ENCODE peak calls at places on chromosomes 4 and X, in ten cellular contexts. One of them, this sample, is unnamed.

GRCh38 chr4:152926959-152927358 is 9.2 kb upstream of the FHDC1 start:
- DNase-seq in foreskin fibroblast: no peak
- DNase-seq in heart left ventricle: no peak
- DNase-seq in neural progenitor cell: no peak
- DNase-seq in cardiac muscle cell: no peak
- DNase-seq in iPS DF 6.9: no peak
- DNase-seq in uterus: no peak
- DNase-seq in pancreas: no peak
- DNase-seq in ovary: no peak
- DNase-seq in CD8-positive, alpha-beta T cell: no peak
- DNase-seq in this sample: no peak

GRCh38 chrX:37701588-37701987 is 16.0 kb downstream of the XK start:
- DNase-seq in pancreas: no peak
- DNase-seq in foreskin fibroblast: no peak
- DNase-seq in cardiac muscle cell: peak; percentile 49
- DNase-seq in uterus: no peak
- DNase-seq in CD8-positive, alpha-beta T cell: no peak
- DNase-seq in ovary: no peak
- DNase-seq in heart left ventricle: no peak
- DNase-seq in iPS DF 6.9: no peak
- DNase-seq in neural progenitor cell: peak; percentile 5
- DNase-seq in this sample: no peak

GRCh38 chrX:9644335-9644734 is 121.3 kb downstream of the GPR143 start:
- DNase-seq in uterus: peak; percentile 38
- DNase-seq in heart left ventricle: no peak
- DNase-seq in pancreas: no peak
- DNase-seq in ovary: no peak
- DNase-seq in CD8-positive, alpha-beta T cell: peak; percentile 19
- DNase-seq in foreskin fibroblast: no peak
- DNase-seq in iPS DF 6.9: no peak
- DNase-seq in cardiac muscle cell: no peak
- DNase-seq in neural progenitor cell: no peak
- DNase-seq in this sample: no peak

GRCh38 chr4:134201216-134202098 is at the start of gene PABPC4L:
- DNase-seq in foreskin fibroblast: peak; percentile 4
- DNase-seq in iPS DF 6.9: peak; percentile 22
- DNase-seq in CD8-positive, alpha-beta T cell: no peak
- DNase-seq in neural progenitor cell: peak; percentile 54
- DNase-seq in heart left ventricle: peak; percentile 69
- DNase-seq in cardiac muscle cell: peak; percentile 83
- DNase-seq in ovary: peak; percentile 63
- DNase-seq in uterus: peak; percentile 37
- DNase-seq in pancreas: peak; percentile 49
- DNase-seq in this sample: peak; percentile 29

GRCh38 chr4:80266267-80266901 is at the start of gene FGF5:
- DNase-seq in iPS DF 6.9: no peak
- DNase-seq in heart left ventricle: peak; percentile 73
- DNase-seq in uterus: peak; percentile 29
- DNase-seq in foreskin fibroblast: peak; percentile 98
- DNase-seq in pancreas: peak; percentile 57
- DNase-seq in ovary: peak; percentile 56
- DNase-seq in neural progenitor cell: peak; percentile 64
- DNase-seq in cardiac muscle cell: peak; percentile 63
- DNase-seq in CD8-positive, alpha-beta T cell: no peak
- DNase-seq in this sample: peak; percentile 81

GRCh38 chr4:172061204-172061603 is 248.0 kb downstream of the GALNTL6 start:
- DNase-seq in iPS DF 6.9: no peak
- DNase-seq in CD8-positive, alpha-beta T cell: no peak
- DNase-seq in foreskin fibroblast: no peak
- DNase-seq in ovary: no peak
- DNase-seq in uterus: no peak
- DNase-seq in heart left ventricle: no peak
- DNase-seq in cardiac muscle cell: no peak
- DNase-seq in neural progenitor cell: no peak
- DNase-seq in pancreas: no peak
- DNase-seq in this sample: no peak

GRCh38 chrX:14501312-14501711 is 28.0 kb upstream of the GLRA2 start:
- DNase-seq in heart left ventricle: no peak
- DNase-seq in CD8-positive, alpha-beta T cell: no peak
- DNase-seq in neural progenitor cell: no peak
- DNase-seq in pancreas: no peak
- DNase-seq in ovary: peak; percentile 38
- DNase-seq in cardiac muscle cell: no peak
- DNase-seq in iPS DF 6.9: no peak
- DNase-seq in uterus: peak; percentile 21
- DNase-seq in foreskin fibroblast: no peak
- DNase-seq in this sample: no peak

GRCh38 chr4:158376441-158376840 is 145.2 kb upstream of the RXFP1 start:
- DNase-seq in foreskin fibroblast: no peak
- DNase-seq in iPS DF 6.9: no peak
- DNase-seq in CD8-positive, alpha-beta T cell: no peak
- DNase-seq in pancreas: no peak
- DNase-seq in uterus: no peak
- DNase-seq in ovary: no peak
- DNase-seq in cardiac muscle cell: no peak
- DNase-seq in heart left ventricle: no peak
- DNase-seq in neural progenitor cell: no peak
- DNase-seq in this sample: no peak

GRCh38 chrX:105527759-105528158 is 294.6 kb upstream of the NRK start:
- DNase-seq in pancreas: no peak
- DNase-seq in iPS DF 6.9: no peak
- DNase-seq in heart left ventricle: no peak
- DNase-seq in foreskin fibroblast: peak; percentile 1
- DNase-seq in CD8-positive, alpha-beta T cell: no peak
- DNase-seq in ovary: no peak
- DNase-seq in cardiac muscle cell: no peak
- DNase-seq in neural progenitor cell: no peak
- DNase-seq in uterus: no peak
- DNase-seq in this sample: no peak

GRCh38 chrX:12890467-12890866 is 16.0 kb upstream of the TLR8 start:
- DNase-seq in foreskin fibroblast: no peak
- DNase-seq in CD8-positive, alpha-beta T cell: no peak
- DNase-seq in ovary: no peak
- DNase-seq in neural progenitor cell: no peak
- DNase-seq in heart left ventricle: no peak
- DNase-seq in iPS DF 6.9: no peak
- DNase-seq in uterus: no peak
- DNase-seq in cardiac muscle cell: no peak
- DNase-seq in pancreas: no peak
- DNase-seq in this sample: no peak

GRCh38 chr4:45442466-45442865 is 681.4 kb downstream of the GABRG1 start:
- DNase-seq in CD8-positive, alpha-beta T cell: no peak
- DNase-seq in neural progenitor cell: peak; percentile 47
- DNase-seq in uterus: no peak
- DNase-seq in iPS DF 6.9: no peak
- DNase-seq in foreskin fibroblast: no peak
- DNase-seq in cardiac muscle cell: peak; percentile 51
- DNase-seq in pancreas: no peak
- DNase-seq in ovary: no peak
- DNase-seq in heart left ventricle: no peak
- DNase-seq in this sample: no peak

GRCh38 chrX:124805486-124805885 is 459.1 kb downstream of the SH2D1A start:
- DNase-seq in foreskin fibroblast: no peak
- DNase-seq in ovary: no peak
- DNase-seq in neural progenitor cell: no peak
- DNase-seq in heart left ventricle: no peak
- DNase-seq in pancreas: peak; percentile 22
- DNase-seq in cardiac muscle cell: no peak
- DNase-seq in iPS DF 6.9: no peak
- DNase-seq in CD8-positive, alpha-beta T cell: no peak
- DNase-seq in uterus: no peak
- DNase-seq in this sample: no peak

DNA sequence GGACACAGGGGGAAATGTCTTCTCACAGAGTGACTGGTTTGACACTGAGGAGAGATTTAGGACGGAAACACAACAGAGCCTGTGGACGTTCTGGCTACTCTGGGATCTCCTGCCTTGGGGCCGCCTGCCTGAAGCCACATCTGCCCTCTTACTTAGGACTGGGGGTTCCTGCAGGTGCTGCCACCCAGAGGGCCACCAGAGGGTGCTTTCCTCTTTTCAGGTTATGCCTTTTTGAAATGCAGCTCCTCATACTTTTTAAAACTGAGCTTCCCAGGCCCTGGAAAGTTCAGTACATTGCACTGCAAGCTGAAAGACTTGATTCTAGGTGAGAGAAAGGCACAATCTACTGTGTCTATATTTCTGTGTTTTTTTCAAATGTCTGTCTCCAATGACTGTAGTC is 92.2 kb upstream of the PGRMC2 start:
- DNase-seq in CD8-positive, alpha-beta T cell: no peak
- DNase-seq in pancreas: peak; percentile 69
- DNase-seq in iPS DF 6.9: no peak
- DNase-seq in heart left ventricle: peak; percentile 66
- DNase-seq in foreskin fibroblast: no peak
- DNase-seq in ovary: no peak
- DNase-seq in cardiac muscle cell: peak; percentile 38
- DNase-seq in uterus: no peak
- DNase-seq in neural progenitor cell: peak; percentile 19
- DNase-seq in this sample: no peak
- H3K4me3 ChIP-seq in CD8-positive, alpha-beta T cell: no peak overlapping the region
- H3K4me3 ChIP-seq in pancreas: no peak overlapping the region
- H3K4me3 ChIP-seq in iPS DF 6.9: no peak overlapping the region
- H3K4me3 ChIP-seq in heart left ventricle: no peak overlapping the region
- H3K4me3 ChIP-seq in foreskin fibroblast: no peak overlapping the region
- H3K4me3 ChIP-seq in ovary: no peak overlapping the region
- H3K4me3 ChIP-seq in cardiac muscle cell: no peak overlapping the region
- H3K4me3 ChIP-seq in uterus: no peak overlapping the region
- H3K4me3 ChIP-seq in neural progenitor cell: no peak overlapping the region
- H3K4me3 ChIP-seq in this sample: no peak overlapping the region

GRCh38 chr4:10118355-10119004 is 1.9 kb upstream of the WDR1 start:
- DNase-seq in ovary: no peak
- DNase-seq in cardiac muscle cell: no peak
- DNase-seq in uterus: no peak
- DNase-seq in heart left ventricle: no peak
- DNase-seq in pancreas: no peak
- DNase-seq in iPS DF 6.9: no peak
- DNase-seq in foreskin fibroblast: no peak
- DNase-seq in CD8-positive, alpha-beta T cell: no peak
- DNase-seq in neural progenitor cell: no peak
- DNase-seq in this sample: no peak
- H3K4me3 ChIP-seq in ovary: no peak overlapping the region
- H3K4me3 ChIP-seq in cardiac muscle cell: no peak overlapping the region
- H3K4me3 ChIP-seq in uterus: no peak overlapping the region
- H3K4me3 ChIP-seq in heart left ventricle: peak overlapping the region; percentile 86
- H3K4me3 ChIP-seq in pancreas: no peak overlapping the region
- H3K4me3 ChIP-seq in iPS DF 6.9: no peak overlapping the region
- H3K4me3 ChIP-seq in foreskin fibroblast: no peak overlapping the region
- H3K4me3 ChIP-seq in CD8-positive, alpha-beta T cell: peak overlapping the region; percentile 91
- H3K4me3 ChIP-seq in neural progenitor cell: no peak overlapping the region
- H3K4me3 ChIP-seq in this sample: no peak overlapping the region

DNA sequence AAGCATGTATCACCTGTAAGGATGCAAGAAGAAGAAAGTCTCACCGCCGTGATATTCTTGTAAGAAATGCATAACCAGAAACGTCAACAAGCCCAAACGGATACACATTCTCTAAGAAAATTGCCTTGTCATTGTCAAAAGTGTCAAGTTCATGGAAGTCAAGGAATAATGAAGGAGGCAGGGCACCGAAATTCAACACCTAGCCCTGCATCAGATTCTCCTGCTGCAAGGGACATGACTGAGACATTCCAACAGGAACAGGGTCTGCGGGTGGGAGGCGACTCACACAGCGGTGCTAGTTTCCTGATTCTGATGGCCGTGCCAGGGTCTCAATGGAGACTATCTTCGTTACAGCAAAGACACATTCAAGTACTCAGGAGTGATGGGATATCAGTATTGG is 26.7 kb downstream of the IRF2 start:
- DNase-seq in CD8-positive, alpha-beta T cell: no peak
- DNase-seq in cardiac muscle cell: no peak
- DNase-seq in ovary: no peak
- DNase-seq in iPS DF 6.9: peak; percentile 37
- DNase-seq in pancreas: no peak
- DNase-seq in foreskin fibroblast: no peak
- DNase-seq in heart left ventricle: no peak
- DNase-seq in neural progenitor cell: no peak
- DNase-seq in uterus: no peak
- DNase-seq in this sample: no peak
- H3K4me3 ChIP-seq in CD8-positive, alpha-beta T cell: no peak overlapping the region
- H3K4me3 ChIP-seq in cardiac muscle cell: no peak overlapping the region
- H3K4me3 ChIP-seq in ovary: no peak overlapping the region
- H3K4me3 ChIP-seq in iPS DF 6.9: no peak overlapping the region
- H3K4me3 ChIP-seq in pancreas: no peak overlapping the region
- H3K4me3 ChIP-seq in foreskin fibroblast: no peak overlapping the region
- H3K4me3 ChIP-seq in heart left ventricle: peak overlapping the region; percentile 51
- H3K4me3 ChIP-seq in neural progenitor cell: no peak overlapping the region
- H3K4me3 ChIP-seq in uterus: no peak overlapping the region
- H3K4me3 ChIP-seq in this sample: no peak overlapping the region

DNA sequence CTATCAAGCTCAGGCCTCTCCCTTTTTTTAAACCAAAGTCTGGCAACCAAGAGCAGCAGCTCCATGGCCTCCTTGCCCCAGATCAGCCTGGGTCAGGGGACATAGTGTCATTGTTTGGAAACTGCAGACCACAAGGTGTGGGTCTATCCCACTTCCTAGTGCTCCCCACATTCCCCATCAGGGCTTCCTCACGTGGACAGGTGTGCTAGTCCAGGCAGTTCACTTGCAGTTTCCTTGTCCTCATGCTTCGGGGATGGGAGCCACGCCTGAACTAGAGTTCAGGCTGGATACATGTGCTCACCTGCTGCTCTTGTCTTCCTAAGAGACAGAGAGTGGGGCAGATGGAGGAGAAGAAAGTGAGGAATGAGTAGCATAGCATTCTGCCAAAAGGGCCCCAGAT is 21.5 kb downstream of the SLC34A2 start:
- DNase-seq in pancreas: no peak
- DNase-seq in uterus: no peak
- DNase-seq in foreskin fibroblast: no peak
- DNase-seq in iPS DF 6.9: no peak
- DNase-seq in ovary: no peak
- DNase-seq in cardiac muscle cell: no peak
- DNase-seq in CD8-positive, alpha-beta T cell: no peak
- DNase-seq in neural progenitor cell: no peak
- DNase-seq in heart left ventricle: no peak
- DNase-seq in this sample: no peak
- H3K4me3 ChIP-seq in pancreas: no peak overlapping the region
- H3K4me3 ChIP-seq in uterus: no peak overlapping the region
- H3K4me3 ChIP-seq in foreskin fibroblast: no peak overlapping the region
- H3K4me3 ChIP-seq in iPS DF 6.9: no peak overlapping the region
- H3K4me3 ChIP-seq in ovary: no peak overlapping the region
- H3K4me3 ChIP-seq in cardiac muscle cell: no peak overlapping the region
- H3K4me3 ChIP-seq in CD8-positive, alpha-beta T cell: no peak overlapping the region
- H3K4me3 ChIP-seq in neural progenitor cell: no peak overlapping the region
- H3K4me3 ChIP-seq in heart left ventricle: no peak overlapping the region
- H3K4me3 ChIP-seq in this sample: no peak overlapping the region

DNA sequence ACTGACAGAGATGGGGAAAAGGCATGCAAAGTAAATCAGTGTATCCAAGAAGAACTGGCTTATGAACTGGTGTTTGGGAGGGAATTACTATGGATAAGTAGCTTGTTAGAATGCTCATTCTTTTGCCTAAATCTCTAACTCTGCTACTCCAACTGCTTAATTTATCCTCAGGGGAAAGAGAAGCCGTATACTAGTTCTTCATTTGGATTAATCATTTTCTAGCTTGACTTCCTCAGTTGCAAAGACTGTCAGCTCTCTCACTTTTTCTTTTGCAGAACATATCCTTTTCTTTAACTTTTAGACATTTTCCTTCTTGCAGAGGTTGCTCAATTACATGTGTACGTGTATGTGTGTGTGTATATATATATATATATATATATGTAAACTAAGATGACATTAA is 21.9 kb downstream of the GPRIN3 start:
- DNase-seq in CD8-positive, alpha-beta T cell: no peak
- DNase-seq in cardiac muscle cell: no peak
- DNase-seq in uterus: no peak
- DNase-seq in heart left ventricle: no peak
- DNase-seq in ovary: no peak
- DNase-seq in foreskin fibroblast: no peak
- DNase-seq in neural progenitor cell: no peak
- DNase-seq in pancreas: no peak
- DNase-seq in iPS DF 6.9: no peak
- DNase-seq in this sample: no peak
- H3K4me3 ChIP-seq in CD8-positive, alpha-beta T cell: no peak overlapping the region
- H3K4me3 ChIP-seq in cardiac muscle cell: no peak overlapping the region
- H3K4me3 ChIP-seq in uterus: no peak overlapping the region
- H3K4me3 ChIP-seq in heart left ventricle: peak overlapping the region; percentile 9
- H3K4me3 ChIP-seq in ovary: no peak overlapping the region
- H3K4me3 ChIP-seq in foreskin fibroblast: no peak overlapping the region
- H3K4me3 ChIP-seq in neural progenitor cell: no peak overlapping the region
- H3K4me3 ChIP-seq in pancreas: no peak overlapping the region
- H3K4me3 ChIP-seq in iPS DF 6.9: no peak overlapping the region
- H3K4me3 ChIP-seq in this sample: no peak overlapping the region